ENCODE peak calls at places on chromosomes 13 and 19, in six cellular contexts. Z, S, F, B, J and G are unnamed samples.

GRCh38 chr19:3179739-3180293 is 1.2 kb downstream of the S1PR4 start:
- DNase-seq in Z (no peak), S (no peak), F (no peak), B (no peak), J (no peak), G (no peak)

GRCh38 chr13:43134896-43135295 is 111.5 kb downstream of the DNAJC15 start:
- DNase-seq in Z (no peak), S (no peak), F (no peak), B (no peak), J (no peak), G (no peak)

GRCh38 chr19:46761418-46761831 is 15.2 kb upstream of the STRN4 start:
- DNase-seq in Z (no peak), S (no peak), F (no peak), B (no peak), J (peak; percentile 89), G (no peak)

GRCh38 chr19:56174550-56174949 is 1.3 kb upstream of the GALP start:
- DNase-seq in Z (no peak), S (no peak), F (no peak), B (no peak), J (no peak), G (no peak)

GRCh38 chr19:19531951-19532805 is 3.5 kb downstream of the YJEFN3 start:
- DNase-seq in Z (no peak), S (peak; percentile 87), F (peak; percentile 86), B (peak; percentile 60), J (peak; percentile 48), G (peak; percentile 90)

GRCh38 chr13:59413121-59413520 is 750.6 kb downstream of the DIAPH3 start:
- DNase-seq in Z (no peak), S (no peak), F (no peak), B (no peak), J (no peak), G (no peak)

GRCh38 chr13:75359266-75359665 is 122.7 kb downstream of the TBC1D4 start:
- DNase-seq in Z (no peak), S (no peak), F (no peak), B (no peak), J (peak; percentile 92), G (no peak)

GRCh38 chr19:18737337-18737953 is 53.7 kb downstream of the COMP start:
- DNase-seq in Z (no peak), S (no peak), F (no peak), B (no peak), J (peak; percentile 23), G (no peak)

GRCh38 chr19:2261438-2262172 is 5.4 kb upstream of the JSRP1 start:
- DNase-seq in Z (no peak), S (peak; percentile 59), F (peak; percentile 66), B (no peak), J (peak; percentile 43), G (no peak)